ENCODE peak calls at places on chromosomes 13 and 19, in nine cellular contexts. L, E, Q, U, V, G, M, C and I are unnamed samples.
A peak's percentile ranks its signal among the peaks of the same experiment; 100 is the strongest.

GRCh38 chr13:21837841-21838551 is 167.1 kb downstream of the FGF9 start:
- DNase-seq in L (no peak), E (no peak), Q (peak; percentile 62), U (no peak), V (no peak), G (no peak), M (peak; percentile 37), C (no peak), I (no peak)

GRCh38 chr19:38270587-38271167 is 6.3 kb downstream of the SPINT2 start:
- DNase-seq in L (no peak), E (peak; percentile 89), Q (no peak), U (no peak), V (no peak), G (no peak), M (peak; percentile 56), C (peak; percentile 52), I (no peak)

GRCh38 chr19:20423381-20424207 is 142.0 kb downstream of the ZNF737 start:
- DNase-seq in L (peak; percentile 81), E (peak; percentile 67), Q (peak; percentile 68), U (peak; percentile 32), V (peak; percentile 74), G (peak; percentile 56), M (peak; percentile 7), C (no peak), I (peak; percentile 44)

GRCh38 chr13:76886005-76886291 is 257 bp downstream of the KCTD12 start:
- DNase-seq in L (no peak), E (no peak), Q (no peak), U (no peak), V (peak; percentile 72), G (no peak), M (no peak), C (no peak), I (no peak)

GRCh38 chr19:44570984-44571684 is 41.7 kb upstream of the CEACAM20 start:
- DNase-seq in L (peak; percentile 74), E (peak; percentile 38), Q (peak; percentile 79), U (peak; percentile 55), V (no peak), G (peak; percentile 55), M (peak; percentile 82), C (peak; percentile 81), I (peak; percentile 44)

GRCh38 chr13:49629196-49629938 is 1.1 kb downstream of the ARL11 start:
- DNase-seq in L (no peak), E (no peak), Q (no peak), U (no peak), V (no peak), G (no peak), M (no peak), C (no peak), I (no peak)

GRCh38 chr19:38975214-38975860 is at the start of gene FBXO17:
- DNase-seq in L (no peak), E (peak; percentile 81), Q (peak; percentile 56), U (no peak), V (peak; percentile 65), G (peak; percentile 68), M (peak; percentile 63), C (peak; percentile 46), I (no peak)

GRCh38 chr13:111482806-111483620 is 162.6 kb downstream of the TEX29 start:
- DNase-seq in L (no peak), E (no peak), Q (no peak), U (no peak), V (no peak), G (no peak), M (no peak), C (no peak), I (no peak)

GRCh38 chr19:3783660-3784584 is 2.3 kb downstream of the MATK start:
- DNase-seq in L (peak; percentile 36), E (no peak), Q (no peak), U (no peak), V (no peak), G (no peak), M (no peak), C (no peak), I (no peak)

GRCh38 chr13:73849292-73849691 is 284.9 kb downstream of the KLF12 start:
- DNase-seq in L (peak; percentile 12), E (no peak), Q (peak; percentile 59), U (no peak), V (no peak), G (no peak), M (peak; percentile 52), C (peak; percentile 55), I (no peak)

GRCh38 chr13:102231486-102231885 is 170.4 kb downstream of the FGF14 start:
- DNase-seq in L (no peak), E (no peak), Q (no peak), U (no peak), V (no peak), G (no peak), M (no peak), C (no peak), I (no peak)

GRCh38 chr19:29526730-29527499 is 1.1 kb downstream of the VSTM2B start:
- DNase-seq in L (peak; percentile 26), E (no peak), Q (no peak), U (no peak), V (peak; percentile 34), G (peak; percentile 5), M (no peak), C (no peak), I (no peak)

GRCh38 chr19:33132425-33132824 is 511 bp downstream of the WDR88 start:
- DNase-seq in L (no peak), E (no peak), Q (no peak), U (no peak), V (no peak), G (no peak), M (no peak), C (no peak), I (no peak)
- TF ChIP-seq CTCF in L (peak; percentile 27), E (no peak), Q (peak; percentile 3), U (no peak), V (no peak), G (no peak), M (peak; percentile 19), C (peak; percentile 60), I (no peak)

DNA sequence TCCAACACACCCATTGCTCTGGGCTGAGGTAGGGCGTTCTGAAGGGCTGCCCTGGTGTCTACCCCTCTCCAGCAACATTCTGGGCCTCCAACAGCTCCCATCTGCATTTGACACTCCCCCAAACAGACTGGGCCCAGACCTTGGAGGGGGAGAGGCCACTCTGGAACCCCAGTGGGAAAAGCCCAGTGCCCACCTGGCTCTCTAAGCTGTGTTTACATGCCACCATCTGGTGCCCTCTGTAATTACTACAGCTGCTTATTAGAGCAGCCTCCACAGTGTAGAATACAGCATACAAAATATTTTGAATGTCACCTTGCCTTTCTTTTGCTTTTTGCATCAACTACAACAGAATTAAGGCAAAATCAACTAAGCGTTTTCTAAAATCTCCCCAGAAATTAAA is 35.8 kb upstream of the TM9SF2 start:
- DNase-seq in L (no peak), E (no peak), Q (no peak), U (no peak), V (no peak), G (no peak), M (no peak), C (no peak), I (no peak)
- TF ChIP-seq CTCF in L (no peak), E (no peak), Q (no peak), U (no peak), V (no peak), G (no peak), M (no peak), C (no peak), I (no peak)

GRCh38 chr19:36963262-36963661 is 47.1 kb downstream of the ZNF568 start:
- DNase-seq in L (no peak), E (no peak), Q (no peak), U (no peak), V (no peak), G (no peak), M (no peak), C (no peak), I (no peak)

GRCh38 chr19:36962346-36962745 is 46.2 kb downstream of the ZNF568 start:
- DNase-seq in L (no peak), E (no peak), Q (no peak), U (no peak), V (no peak), G (no peak), M (no peak), C (no peak), I (no peak)
- TF ChIP-seq CTCF in L (no peak), E (no peak), Q (no peak), U (no peak), V (no peak), G (no peak), M (no peak), C (no peak), I (no peak)

DNA sequence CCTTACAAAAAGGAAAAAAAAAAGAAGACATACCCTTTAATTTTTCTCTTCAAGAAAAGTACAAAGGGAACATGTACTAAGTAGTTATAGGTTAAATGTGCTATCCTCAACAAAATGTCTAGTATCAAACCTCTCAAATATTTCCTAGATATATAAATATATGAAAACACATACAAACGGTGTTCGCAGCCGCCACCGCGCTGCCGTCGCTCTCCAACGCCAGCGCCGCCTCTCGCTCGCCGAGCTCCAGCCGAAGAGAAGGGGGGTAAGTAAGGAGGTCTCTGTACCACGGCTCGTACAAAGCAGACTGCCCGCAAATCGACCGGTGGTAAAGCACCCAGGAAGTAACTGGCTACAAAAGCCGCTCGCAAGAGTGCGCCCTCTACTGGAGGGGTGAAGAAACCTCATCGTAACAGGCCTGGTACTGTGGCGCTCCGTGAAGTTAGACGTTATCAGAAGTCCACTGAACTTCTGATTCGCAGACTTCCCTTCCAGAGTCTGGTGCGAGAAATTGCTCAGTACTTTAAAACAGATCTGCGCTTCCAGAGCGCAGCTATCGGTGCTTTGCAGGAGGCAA is 192.1 kb downstream of the DACH1 start:
- DNase-seq in L (no peak), E (no peak), Q (no peak), U (no peak), V (no peak), G (no peak), M (no peak), C (no peak), I (no peak)
- TF ChIP-seq CTCF in L (peak; percentile 16), E (peak; percentile 9), Q (no peak), U (no peak), V (no peak), G (no peak), M (no peak), C (no peak), I (no peak)

DNA sequence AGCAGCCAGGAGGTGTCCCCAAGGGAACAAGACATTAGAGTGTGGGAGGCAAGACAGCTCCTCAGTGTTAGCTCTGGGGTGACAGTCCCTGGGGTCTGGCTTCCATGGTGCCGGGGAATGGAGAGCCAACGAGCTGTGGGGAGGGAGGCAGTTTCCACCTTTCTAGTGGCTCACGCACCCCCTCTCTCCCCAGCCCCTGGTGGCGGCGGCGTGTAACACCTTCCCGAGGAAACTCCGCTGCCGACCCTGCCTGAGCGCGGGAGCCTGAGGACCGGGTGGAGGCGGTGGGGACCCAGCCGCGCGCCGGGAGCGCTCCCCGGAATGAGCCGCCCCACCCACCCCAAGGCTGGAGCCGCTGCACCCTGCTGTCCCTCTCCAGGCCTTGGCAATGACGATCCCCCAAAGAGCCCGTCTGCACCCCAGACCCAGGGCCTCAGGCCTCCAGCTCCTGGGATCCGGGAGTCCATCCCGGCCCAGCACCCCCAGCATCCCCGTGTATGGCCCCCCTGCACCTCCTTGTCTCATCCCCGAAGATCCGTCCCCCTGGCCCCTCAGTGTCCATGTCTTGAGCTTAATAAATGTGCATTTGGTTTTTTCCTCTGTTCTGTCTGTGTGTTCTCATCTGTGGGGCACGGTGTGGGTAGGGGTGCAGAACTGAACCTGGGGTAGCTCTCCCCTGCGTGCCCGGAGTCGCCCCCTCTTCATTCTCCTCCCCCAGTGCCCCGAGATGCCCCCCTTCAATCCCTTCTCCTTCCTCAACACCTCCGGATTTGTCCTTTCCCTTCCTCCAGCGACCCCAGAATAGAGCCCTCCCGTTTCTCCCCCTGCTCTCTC is 617 bp upstream of the FXYD5 start:
- DNase-seq in L (peak; percentile 44), E (no peak), Q (peak; percentile 33), U (no peak), V (peak; percentile 65), G (no peak), M (no peak), C (no peak), I (no peak)
- TF ChIP-seq CTCF in L (peak; percentile 36), E (peak; percentile 83), Q (peak; percentile 63), U (peak; percentile 61), V (peak; percentile 31), G (peak; percentile 51), M (peak; percentile 55), C (peak; percentile 80), I (no peak)